ENCODE peak calls at places on chromosome 16, in four cellular contexts. One of them, this sample, is unnamed.

GRCh38 chr16:49311823-49312222 is 30.2 kb upstream of the CBLN1 start:
- DNase-seq in Ammon's horn: no peak
- DNase-seq in NCI-H1436 treated with DMSO at 0.1 percent for 48 hours: no peak
- DNase-seq in choroid plexus epithelial cell: no peak
- DNase-seq in this sample: no peak

GRCh38 chr16:73025111-73025505 is 22.8 kb downstream of the ZFHX3 start:
- DNase-seq in choroid plexus epithelial cell: no peak
- DNase-seq in NCI-H1436 treated with DMSO at 0.1 percent for 48 hours: no peak
- DNase-seq in Ammon's horn: no peak
- DNase-seq in this sample: no peak

GRCh38 chr16:77618011-77618410 is 104.3 kb upstream of the NUDT7 start:
- DNase-seq in Ammon's horn: no peak
- DNase-seq in NCI-H1436 treated with DMSO at 0.1 percent for 48 hours: no peak
- DNase-seq in choroid plexus epithelial cell: peak
- DNase-seq in this sample: no peak

GRCh38 chr16:29658693-29659092 is 4.4 kb upstream of the SPN start:
- DNase-seq in Ammon's horn: no peak
- DNase-seq in choroid plexus epithelial cell: no peak
- DNase-seq in NCI-H1436 treated with DMSO at 0.1 percent for 48 hours: no peak
- DNase-seq in this sample: no peak

GRCh38 chr16:24538756-24539294 is 541 bp upstream of the RBBP6 start:
- DNase-seq in choroid plexus epithelial cell: no peak
- DNase-seq in NCI-H1436 treated with DMSO at 0.1 percent for 48 hours: no peak
- DNase-seq in Ammon's horn: no peak
- DNase-seq in this sample: no peak

GRCh38 chr16:28321700-28322411 is 29.5 kb downstream of the SBK1 start:
- DNase-seq in NCI-H1436 treated with DMSO at 0.1 percent for 48 hours: no peak
- DNase-seq in Ammon's horn: no peak
- DNase-seq in choroid plexus epithelial cell: peak
- DNase-seq in this sample: peak

GRCh38 chr16:11788914-11789313 is 8.1 kb downstream of the ZC3H7A start:
- DNase-seq in Ammon's horn: no peak
- DNase-seq in choroid plexus epithelial cell: no peak
- DNase-seq in NCI-H1436 treated with DMSO at 0.1 percent for 48 hours: no peak
- DNase-seq in this sample: no peak

GRCh38 chr16:85416267-85417109 is 196.6 kb upstream of the GSE1 start:
- DNase-seq in choroid plexus epithelial cell: peak
- DNase-seq in Ammon's horn: no peak
- DNase-seq in NCI-H1436 treated with DMSO at 0.1 percent for 48 hours: no peak
- DNase-seq in this sample: peak

GRCh38 chr16:30369091-30369937 is 980 bp downstream of the TBC1D10B start:
- DNase-seq in Ammon's horn: no peak
- DNase-seq in NCI-H1436 treated with DMSO at 0.1 percent for 48 hours: no peak
- DNase-seq in choroid plexus epithelial cell: peak
- DNase-seq in this sample: no peak

GRCh38 chr16:79278506-79278905 is 322.0 kb downstream of the MAF start:
- DNase-seq in Ammon's horn: no peak
- DNase-seq in choroid plexus epithelial cell: no peak
- DNase-seq in NCI-H1436 treated with DMSO at 0.1 percent for 48 hours: no peak
- DNase-seq in this sample: no peak

GRCh38 chr16:84718-85452 is 6.9 kb downstream of the MPG start:
- DNase-seq in choroid plexus epithelial cell: peak
- DNase-seq in NCI-H1436 treated with DMSO at 0.1 percent for 48 hours: no peak
- DNase-seq in Ammon's horn: peak
- DNase-seq in this sample: peak

GRCh38 chr16:23914935-23915549 is 79.3 kb downstream of the PRKCB start:
- DNase-seq in NCI-H1436 treated with DMSO at 0.1 percent for 48 hours: peak
- DNase-seq in choroid plexus epithelial cell: no peak
- DNase-seq in Ammon's horn: no peak
- DNase-seq in this sample: no peak

GRCh38 chr16:73563709-73564108 is 515.8 kb upstream of the ZFHX3 start:
- DNase-seq in Ammon's horn: no peak
- DNase-seq in choroid plexus epithelial cell: no peak
- DNase-seq in NCI-H1436 treated with DMSO at 0.1 percent for 48 hours: no peak
- DNase-seq in this sample: no peak

GRCh38 chr16:1960665-1961630 is 1.6 kb downstream of the NDUFB10 start:
- DNase-seq in choroid plexus epithelial cell: peak
- DNase-seq in Ammon's horn: no peak
- DNase-seq in NCI-H1436 treated with DMSO at 0.1 percent for 48 hours: no peak
- DNase-seq in this sample: peak

GRCh38 chr16:85566502-85567100 is 46.5 kb upstream of the GSE1 start:
- DNase-seq in Ammon's horn: no peak
- DNase-seq in NCI-H1436 treated with DMSO at 0.1 percent for 48 hours: no peak
- DNase-seq in choroid plexus epithelial cell: no peak
- DNase-seq in this sample: no peak

GRCh38 chr16:89859809-89860075 is 13.7 kb upstream of the TCF25 start:
- DNase-seq in choroid plexus epithelial cell: no peak
- DNase-seq in NCI-H1436 treated with DMSO at 0.1 percent for 48 hours: no peak
- DNase-seq in Ammon's horn: no peak
- DNase-seq in this sample: no peak

GRCh38 chr16:49575352-49576172 is 202.0 kb downstream of the C16orf78 start:
- DNase-seq in choroid plexus epithelial cell: no peak
- DNase-seq in Ammon's horn: peak
- DNase-seq in NCI-H1436 treated with DMSO at 0.1 percent for 48 hours: no peak
- DNase-seq in this sample: peak

GRCh38 chr16:85453-85782 is 7.4 kb downstream of the MPG start:
- DNase-seq in NCI-H1436 treated with DMSO at 0.1 percent for 48 hours: no peak
- DNase-seq in choroid plexus epithelial cell: no peak
- DNase-seq in Ammon's horn: no peak
- DNase-seq in this sample: no peak

GRCh38 chr16:66874079-66874775 is 6.1 kb upstream of the PDP2 start:
- DNase-seq in choroid plexus epithelial cell: peak
- DNase-seq in NCI-H1436 treated with DMSO at 0.1 percent for 48 hours: no peak
- DNase-seq in Ammon's horn: no peak
- DNase-seq in this sample: no peak

GRCh38 chr16:1920727-1921155 is 2.5 kb upstream of the HS3ST6 start:
- DNase-seq in choroid plexus epithelial cell: peak
- DNase-seq in Ammon's horn: no peak
- DNase-seq in NCI-H1436 treated with DMSO at 0.1 percent for 48 hours: no peak
- DNase-seq in this sample: no peak

GRCh38 chr16:56836410-56836834 is 28.6 kb upstream of the SLC12A3 start:
- DNase-seq in NCI-H1436 treated with DMSO at 0.1 percent for 48 hours: no peak
- DNase-seq in choroid plexus epithelial cell: no peak
- DNase-seq in Ammon's horn: no peak
- DNase-seq in this sample: no peak